ENCODE peak calls at places on chromosomes 5 and 9, in seven cellular contexts. U, L, F, C, Z, G and O are unnamed samples.

GRCh38 chr5:142777858-142778257 is 7.7 kb downstream of the ARHGAP26 start:
- DNase-seq in U (no peak), L (no peak), F (no peak), C (no peak), Z (no peak), G (no peak), O (no peak)

GRCh38 chr5:75574791-75575190 is 36.5 kb upstream of the ANKDD1B start:
- DNase-seq in U (no peak), L (no peak), F (no peak), C (no peak), Z (no peak), G (peak; percentile 43), O (no peak)

GRCh38 chr5:100828071-100828689 is 74.9 kb downstream of the ST8SIA4 start:
- DNase-seq in U (no peak), L (no peak), F (no peak), C (no peak), Z (no peak), G (no peak), O (no peak)

GRCh38 chr5:61678966-61679365 is 346.9 kb downstream of the ZSWIM6 start:
- DNase-seq in U (no peak), L (no peak), F (no peak), C (no peak), Z (no peak), G (no peak), O (no peak)

GRCh38 chr9:93094294-93095204 is 1.5 kb upstream of the CARD19 start:
- DNase-seq in U (no peak), L (no peak), F (no peak), C (no peak), Z (no peak), G (no peak), O (peak; percentile 79)

GRCh38 chr9:18496586-18496985 is 22.6 kb downstream of the ADAMTSL1 start:
- DNase-seq in U (no peak), L (no peak), F (no peak), C (no peak), Z (no peak), G (no peak), O (no peak)

GRCh38 chr5:134491841-134492442 is 33.5 kb upstream of the JADE2 start:
- DNase-seq in U (no peak), L (no peak), F (no peak), C (no peak), Z (no peak), G (no peak), O (no peak)

GRCh38 chr9:133050142-133050541 is 11.6 kb upstream of the CEL start:
- DNase-seq in U (peak; percentile 34), L (no peak), F (no peak), C (no peak), Z (no peak), G (peak; percentile 48), O (no peak)

GRCh38 chr9:131001021-131001420 is 8.0 kb upstream of the LAMC3 start:
- DNase-seq in U (no peak), L (no peak), F (no peak), C (no peak), Z (no peak), G (no peak), O (no peak)